ENCODE peak calls at places on chromosome 16, in nine cellular contexts. R is PC-3; I is fibroblast of pulmonary artery; U is stimulated activated naive CD4-positive, alpha-beta T cell; J is ELR; H is GM12878; X is T-helper 1 cell; O is AG09319; G is stimulated activated CD4-positive, alpha-beta T cell treated with anti-CD3 and anti-CD28 coated beads, TNF-alpha, amount 100 ng/mL, for 4 hours. E is an unnamed sample.

GRCh38 chr16:12057276-12057675 is 80.7 kb downstream of the SNX29 start:
- DNase-seq in X (no peak), I (peak), R (no peak), U (no peak), O (peak), J (peak), G (no peak), H (no peak), E (no peak)

GRCh38 chr16:3023415-3023668 is 400 bp downstream of the HCFC1R1 start:
- DNase-seq in O (no peak), J (peak), U (no peak), H (no peak), R (peak), G (no peak), I (peak), X (no peak), E (no peak)

GRCh38 chr16:15811778-15812750 is 44.8 kb downstream of the MYH11 start:
- DNase-seq in J (peak), R (peak), U (no peak), H (no peak), G (no peak), X (no peak), I (peak), O (peak), E (no peak)

GRCh38 chr16:4852221-4852872 is 5.1 kb downstream of the UBN1 start:
- DNase-seq in I (peak), U (no peak), R (peak), X (no peak), G (no peak), O (no peak), H (no peak), J (peak), E (no peak)

GRCh38 chr16:30926937-30927788 is 3.8 kb downstream of the FBXL19 start:
- DNase-seq in H (no peak), J (no peak), X (no peak), R (no peak), I (no peak), G (no peak), U (no peak), O (no peak), E (no peak)

GRCh38 chr16:31276600-31276999 is 16.8 kb downstream of the ITGAM start:
- DNase-seq in G (no peak), I (no peak), H (no peak), J (no peak), U (no peak), R (no peak), X (no peak), O (no peak), E (no peak)

GRCh38 chr16:68458101-68458500 is 9.8 kb upstream of the SMPD3 start:
- DNase-seq in O (no peak), R (no peak), G (no peak), H (no peak), U (no peak), I (no peak), X (no peak), J (no peak), E (no peak)

GRCh38 chr16:82033006-82033405 is 2.0 kb upstream of the HSD17B2 start:
- DNase-seq in H (no peak), U (no peak), X (no peak), J (no peak), G (no peak), R (no peak), I (no peak), O (no peak), E (no peak)

GRCh38 chr16:69796285-69797118 is 34.4 kb downstream of the WWP2 start:
- DNase-seq in U (no peak), H (no peak), R (peak), O (peak), G (no peak), J (peak), I (peak), X (no peak), E (no peak)

GRCh38 chr16:5709889-5710288 is 612.3 kb upstream of the EEF2KMT start:
- DNase-seq in O (no peak), H (no peak), R (no peak), U (no peak), X (no peak), I (no peak), J (no peak), G (no peak), E (no peak)

GRCh38 chr16:1556254-1556653 is 22.8 kb downstream of the TMEM204 start:
- DNase-seq in G (no peak), O (no peak), X (no peak), R (no peak), J (no peak), H (no peak), U (no peak), I (no peak), E (no peak)

GRCh38 chr16:85479972-85480726 is 133.0 kb upstream of the GSE1 start:
- DNase-seq in X (no peak), H (no peak), G (no peak), J (no peak), U (no peak), R (no peak), O (no peak), I (no peak), E (peak)

GRCh38 chr16:48526058-48526957 is 83.7 kb downstream of the N4BP1 start:
- DNase-seq in G (no peak), R (peak), J (peak), O (no peak), I (no peak), H (peak), U (no peak), X (no peak), E (no peak)

GRCh38 chr16:82093901-82094300 is 58.8 kb downstream of the HSD17B2 start:
- DNase-seq in H (no peak), G (no peak), X (no peak), O (no peak), J (no peak), U (no peak), R (peak), I (no peak), E (no peak)

GRCh38 chr16:24497405-24497804 is 42.0 kb upstream of the RBBP6 start:
- DNase-seq in U (no peak), G (no peak), I (peak), J (peak), H (no peak), X (no peak), O (peak), R (peak), E (no peak)

GRCh38 chr16:27718136-27718766 is 168.3 kb downstream of the KATNIP start:
- DNase-seq in H (no peak), X (no peak), I (no peak), G (no peak), J (no peak), U (no peak), R (no peak), O (no peak), E (no peak)

GRCh38 chr16:50326835-50327465 is 41.8 kb downstream of the BRD7 start:
- DNase-seq in G (no peak), I (peak), R (peak), O (no peak), X (peak), U (peak), H (peak), J (peak), E (no peak)

GRCh38 chr16:83336630-83337029 is 471.1 kb upstream of the HSBP1 start:
- DNase-seq in O (peak), G (no peak), I (peak), J (peak), R (no peak), H (no peak), U (no peak), X (no peak), E (no peak)

GRCh38 chr16:84976644-84977400 is 34.5 kb downstream of the ZDHHC7 start:
- DNase-seq in H (no peak), O (no peak), I (peak), X (no peak), G (no peak), U (no peak), J (no peak), R (no peak), E (peak)

GRCh38 chr16:85757341-85757822 is 6.5 kb upstream of the C16orf74 start:
- DNase-seq in H (peak), J (peak), R (peak), O (peak), U (no peak), G (no peak), X (no peak), I (no peak), E (no peak)